ENCODE peak calls at places on chromosomes 11 and 22, in six cellular contexts. D is sigmoid colon, Z is Panc1, N is HL-60, P is transverse colon, H is GM12891. L is an unnamed sample.

GRCh38 chr11:2376751-2377451 is at the start of gene CD81:
- DNase-seq in D (no peak), Z (no peak), N (no peak), P (no peak), H (peak; percentile 87), L (no peak)

GRCh38 chr22:30390974-30391691 is 3.9 kb upstream of the RNF215 start:
- DNase-seq in D (no peak), Z (peak; percentile 41), N (peak; percentile 78), P (peak; percentile 82), H (peak; percentile 72), L (no peak)

GRCh38 chr11:112161012-112161411 is 2.9 kb downstream of the IL18 start:
- DNase-seq in D (no peak), Z (no peak), N (peak; percentile 32), P (no peak), H (no peak), L (no peak)

GRCh38 chr11:102552447-102553200 is 22.1 kb upstream of the MMP7 start:
- DNase-seq in D (no peak), Z (no peak), N (no peak), P (no peak), H (no peak), L (no peak)

GRCh38 chr11:112012877-112013276 is 12.3 kb upstream of the DLAT start:
- DNase-seq in D (no peak), Z (no peak), N (no peak), P (no peak), H (no peak), L (no peak)

GRCh38 chr11:134532176-134532920 is 120.3 kb upstream of the B3GAT1 start:
- DNase-seq in D (peak; percentile 57), Z (no peak), N (no peak), P (no peak), H (no peak), L (no peak)

GRCh38 chr11:18727499-18728236 is 1.7 kb upstream of the IGSF22 start:
- DNase-seq in D (no peak), Z (peak; percentile 25), N (peak; percentile 16), P (peak; percentile 39), H (peak; percentile 60), L (no peak)

GRCh38 chr22:23094695-23095466 is 24.6 kb downstream of the GNAZ start:
- DNase-seq in D (no peak), Z (no peak), N (no peak), P (no peak), H (no peak), L (no peak)

GRCh38 chr11:7635137-7635536 is 38.2 kb downstream of the CYB5R2 start:
- DNase-seq in D (no peak), Z (no peak), N (no peak), P (no peak), H (no peak), L (no peak)

GRCh38 chr11:75779960-75780359 is 11.4 kb downstream of the DGAT2 start:
- DNase-seq in D (no peak), Z (no peak), N (peak; percentile 57), P (no peak), H (no peak), L (no peak)

GRCh38 chr22:17772249-17772962 is 1.9 kb downstream of the BID start:
- DNase-seq in D (peak; percentile 60), Z (no peak), N (no peak), P (no peak), H (no peak), L (no peak)

GRCh38 chr11:65182258-65183170 is 786 bp downstream of the CAPN1 start:
- DNase-seq in D (peak; percentile 77), Z (no peak), N (no peak), P (peak; percentile 67), H (peak; percentile 42), L (peak; percentile 79)

GRCh38 chr22:28674121-28674563 is 5.5 kb downstream of the TTC28 start:
- DNase-seq in D (no peak), Z (no peak), N (peak; percentile 83), P (no peak), H (peak; percentile 27), L (no peak)

GRCh38 chr11:27196040-27196897 is 155.7 kb downstream of the BBOX1 start:
- DNase-seq in D (no peak), Z (no peak), N (no peak), P (no peak), H (no peak), L (no peak)

GRCh38 chr11:10846664-10847063 is 11.2 kb downstream of the ZBED5 start:
- DNase-seq in D (no peak), Z (no peak), N (no peak), P (no peak), H (no peak), L (no peak)

GRCh38 chr11:60924110-60924905 is at the start of gene TMEM132A:
- DNase-seq in D (no peak), Z (no peak), N (no peak), P (peak; percentile 74), H (peak; percentile 75), L (no peak)

GRCh38 chr11:76280882-76281557 is 74.7 kb upstream of the WNT11 start:
- DNase-seq in D (no peak), Z (no peak), N (no peak), P (no peak), H (no peak), L (no peak)

GRCh38 chr11:126332221-126332711 is 23.2 kb upstream of the ST3GAL4 start:
- DNase-seq in D (no peak), Z (no peak), N (no peak), P (no peak), H (no peak), L (peak; percentile 55)

GRCh38 chr11:2208691-2209369 is 37.2 kb upstream of the TH start:
- DNase-seq in D (peak; percentile 62), Z (no peak), N (no peak), P (peak; percentile 9), H (no peak), L (peak; percentile 54)

GRCh38 chr11:119092880-119093665 is 8.4 kb downstream of the HMBS start:
- DNase-seq in D (peak; percentile 59), Z (no peak), N (no peak), P (no peak), H (no peak), L (no peak)

GRCh38 chr22:49202226-49202625 is 625.4 kb downstream of the BRD1 start:
- DNase-seq in D (peak; percentile 50), Z (no peak), N (no peak), P (no peak), H (no peak), L (peak; percentile 30)

GRCh38 chr11:19428206-19429001 is 187.7 kb upstream of the E2F8 start:
- DNase-seq in D (no peak), Z (no peak), N (no peak), P (no peak), H (no peak), L (no peak)

GRCh38 chr22:41608386-41608785 is 12.5 kb downstream of the DESI1 start:
- DNase-seq in D (no peak), Z (no peak), N (no peak), P (no peak), H (no peak), L (no peak)

GRCh38 chr22:41612626-41613025 is 8.2 kb downstream of the DESI1 start:
- DNase-seq in D (no peak), Z (no peak), N (no peak), P (no peak), H (no peak), L (no peak)

GRCh38 chr22:41613456-41613855 is 7.4 kb downstream of the DESI1 start:
- DNase-seq in D (no peak), Z (no peak), N (no peak), P (no peak), H (no peak), L (no peak)
- TF ChIP-seq POLR2AphosphoS5 in D (no peak), Z (no peak), N (no peak), P (no peak), H (no peak), L (no peak)

GRCh38 chr11:32437406-32438345 is 2.3 kb upstream of the WT1 start:
- DNase-seq in D (no peak), Z (no peak), N (no peak), P (no peak), H (no peak), L (no peak)
- TF ChIP-seq POLR2AphosphoS5 in D (no peak), Z (no peak), N (no peak), P (no peak), H (no peak), L (no peak)

GRCh38 chr11:131817701-131818188 is 447.3 kb downstream of the NTM start:
- DNase-seq in D (no peak), Z (no peak), N (no peak), P (no peak), H (no peak), L (no peak)

GRCh38 chr11:131823772-131824171 is 453.4 kb downstream of the NTM start:
- DNase-seq in D (no peak), Z (no peak), N (no peak), P (no peak), H (no peak), L (no peak)

GRCh38 chr11:131816046-131816445 is 445.6 kb downstream of the NTM start:
- DNase-seq in D (no peak), Z (no peak), N (no peak), P (no peak), H (no peak), L (no peak)

GRCh38 chr11:131815631-131816030 is 445.2 kb downstream of the NTM start:
- DNase-seq in D (no peak), Z (no peak), N (no peak), P (no peak), H (no peak), L (no peak)

GRCh38 chr11:131819845-131820244 is 449.4 kb downstream of the NTM start:
- DNase-seq in D (no peak), Z (no peak), N (no peak), P (no peak), H (no peak), L (no peak)
- TF ChIP-seq POLR2AphosphoS5 in D (no peak), Z (no peak), N (no peak), P (no peak), H (no peak), L (no peak)

GRCh38 chr11:6438979-6439571 is 1.7 kb downstream of the HPX start:
- DNase-seq in D (no peak), Z (peak; percentile 41), N (peak; percentile 72), P (peak; percentile 62), H (no peak), L (no peak)

GRCh38 chr11:6437423-6437822 is 3.4 kb downstream of the HPX start:
- DNase-seq in D (no peak), Z (no peak), N (no peak), P (no peak), H (no peak), L (no peak)

GRCh38 chr11:6431861-6432260 is 8.9 kb downstream of the HPX start:
- DNase-seq in D (no peak), Z (no peak), N (no peak), P (no peak), H (no peak), L (no peak)

GRCh38 chr11:6437993-6438392 is 2.8 kb downstream of the HPX start:
- DNase-seq in D (no peak), Z (no peak), N (peak; percentile 68), P (no peak), H (no peak), L (no peak)

DNA sequence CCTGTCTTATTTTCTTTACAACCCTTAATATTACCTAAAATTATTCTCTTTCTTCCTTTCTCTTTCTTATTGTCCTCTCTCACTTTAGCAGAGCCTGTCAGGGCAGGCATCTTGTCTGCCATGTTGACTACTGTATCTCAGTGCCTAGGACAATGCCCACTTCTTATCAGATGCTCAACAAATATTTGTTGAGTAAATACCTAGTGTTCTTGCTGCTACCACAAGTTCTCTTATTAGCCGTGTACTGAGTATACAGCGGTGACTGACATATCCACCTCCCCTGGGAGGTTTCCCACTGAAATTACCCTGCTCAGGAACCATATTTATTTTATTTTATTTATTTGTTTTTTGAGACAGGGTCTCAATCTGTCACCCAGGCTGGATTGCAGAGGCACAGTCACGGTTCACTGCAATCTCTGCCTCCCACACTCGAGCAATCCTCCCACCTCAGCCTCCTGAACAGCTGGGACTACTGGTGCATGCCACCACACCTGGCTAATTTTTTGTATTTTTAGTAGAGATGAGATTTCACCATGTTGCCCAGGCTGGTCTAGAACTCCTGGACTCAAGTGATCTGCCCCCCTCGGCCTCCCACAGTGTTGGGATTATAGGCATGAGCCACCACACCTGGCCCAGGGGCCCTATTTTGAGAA is 6.7 kb downstream of the HPX start:
- DNase-seq in D (no peak), Z (no peak), N (no peak), P (no peak), H (no peak), L (no peak)
- TF ChIP-seq POLR2AphosphoS5 in D (no peak), Z (no peak), N (no peak), P (no peak), H (no peak), L (no peak)